ENCODE peak calls at places on chromosome 3, in six cellular contexts. K is brain microvascular endothelial cell, S is neural progenitor cell, Q is HCT116, A is IMR-90, Z is heart left ventricle. B is an unnamed sample.

GRCh38 chr3:30495172-30496124 is 111.0 kb upstream of the TGFBR2 start:
- DNase-seq in Z (no peak), K (no peak), A (no peak), S (no peak), Q (no peak), B (no peak)

GRCh38 chr3:11131371-11131770 is 22.9 kb upstream of the HRH1 start:
- DNase-seq in Q (no peak), S (no peak), A (no peak), Z (no peak), K (no peak), B (no peak)

GRCh38 chr3:133040696-133041523 is 2.7 kb downstream of the TMEM108 start:
- DNase-seq in Z (peak; percentile 68), S (peak; percentile 91), A (peak; percentile 71), K (peak; percentile 77), Q (peak; percentile 51), B (peak; percentile 78)

GRCh38 chr3:47013231-47013630 is 33.8 kb downstream of the NBEAL2 start:
- DNase-seq in S (no peak), K (no peak), Z (no peak), Q (no peak), A (no peak), B (no peak)

GRCh38 chr3:101571028-101571895 is 2.7 kb upstream of the PCNP start:
- DNase-seq in A (no peak), Z (no peak), S (no peak), Q (no peak), K (no peak), B (no peak)

GRCh38 chr3:172614340-172615274 is 91.4 kb upstream of the TNFSF10 start:
- DNase-seq in Q (no peak), K (no peak), S (no peak), Z (no peak), A (no peak), B (no peak)

GRCh38 chr3:48952510-48953118 is 34.0 kb downstream of the ARIH2 start:
- DNase-seq in K (no peak), A (no peak), S (peak; percentile 50), Z (no peak), Q (peak; percentile 41), B (peak; percentile 81)

GRCh38 chr3:120425877-120426276 is 24.9 kb downstream of the FSTL1 start:
- DNase-seq in Z (peak; percentile 40), A (peak; percentile 91), S (no peak), Q (no peak), K (peak; percentile 60), B (no peak)

GRCh38 chr3:141401584-141402475 is 33.5 kb downstream of the ZBTB38 start:
- DNase-seq in Q (no peak), K (no peak), Z (peak; percentile 61), A (no peak), S (peak; percentile 73), B (peak; percentile 87)

GRCh38 chr3:192188218-192188835 is 539.0 kb downstream of the FGF12 start:
- DNase-seq in S (peak; percentile 80), Z (peak; percentile 32), A (peak; percentile 4), K (peak; percentile 15), Q (peak; percentile 47), B (peak; percentile 52)

GRCh38 chr3:77081240-77081661 is 41.4 kb downstream of the ROBO2 start:
- DNase-seq in K (peak; percentile 35), A (peak; percentile 67), Q (no peak), Z (peak; percentile 41), S (no peak), B (no peak)

GRCh38 chr3:134357914-134358811 is 16.1 kb downstream of the AMOTL2 start:
- DNase-seq in A (peak; percentile 96), K (peak; percentile 92), S (no peak), Z (peak; percentile 42), Q (peak; percentile 52), B (peak; percentile 79)

GRCh38 chr3:188861847-188862740 is 309.7 kb upstream of the TPRG1 start:
- DNase-seq in S (no peak), A (peak; percentile 23), Z (no peak), Q (no peak), K (peak; percentile 24), B (no peak)

GRCh38 chr3:184300377-184300717 is 1.3 kb downstream of the PSMD2 start:
- DNase-seq in Q (no peak), Z (no peak), A (peak; percentile 75), S (no peak), K (peak; percentile 43), B (no peak)

GRCh38 chr3:104526901-104527401 is 839.8 kb upstream of the ALCAM start:
- DNase-seq in A (no peak), S (no peak), Q (no peak), Z (no peak), K (no peak), B (no peak)

GRCh38 chr3:48125026-48125704 is 63.1 kb downstream of the CDC25A start:
- DNase-seq in Z (no peak), A (peak; percentile 91), Q (no peak), K (peak; percentile 34), S (no peak), B (peak; percentile 39)

GRCh38 chr3:59606638-59607262 is 556.9 kb upstream of the CFAP20DC start:
- DNase-seq in S (no peak), A (no peak), Z (peak; percentile 68), K (no peak), Q (no peak), B (no peak)

GRCh38 chr3:127634653-127635052 is 5.7 kb downstream of the PODXL2 start:
- DNase-seq in K (no peak), Z (no peak), Q (no peak), A (no peak), S (no peak), B (no peak)

GRCh38 chr3:150242220-150242938 is 165.7 kb upstream of the TSC22D2 start:
- DNase-seq in K (no peak), Q (no peak), S (no peak), Z (no peak), A (peak; percentile 88), B (no peak)

GRCh38 chr3:110708166-110708565 is 363.4 kb upstream of the NECTIN3 start:
- DNase-seq in K (no peak), Q (no peak), S (no peak), A (no peak), Z (no peak), B (no peak)

GRCh38 chr3:60064210-60065178 is 1014.7 kb upstream of the CFAP20DC start:
- DNase-seq in S (no peak), Z (no peak), A (peak; percentile 61), K (peak; percentile 80), Q (no peak), B (no peak)

GRCh38 chr3:28934135-28934813 is 346.6 kb upstream of the RBMS3 start:
- DNase-seq in A (no peak), Q (no peak), Z (no peak), S (no peak), K (no peak), B (no peak)

GRCh38 chr3:46922426-46922825 is 44.9 kb downstream of the PTH1R start:
- DNase-seq in S (no peak), A (no peak), Z (no peak), Q (no peak), K (no peak), B (no peak)

GRCh38 chr3:48112813-48113212 is 75.4 kb downstream of the CDC25A start:
- DNase-seq in Z (no peak), S (no peak), Q (no peak), A (no peak), K (no peak), B (no peak)

GRCh38 chr3:189907803-189908202 is 212.9 kb downstream of the P3H2 start:
- DNase-seq in S (no peak), K (no peak), Q (no peak), A (no peak), Z (no peak), B (no peak)

GRCh38 chr3:42656680-42657610 is 3.4 kb downstream of the ZBTB47 start:
- DNase-seq in K (no peak), Z (no peak), Q (no peak), A (no peak), S (no peak), B (peak; percentile 44)

GRCh38 chr3:42655331-42655888 is 1.9 kb downstream of the ZBTB47 start:
- DNase-seq in Q (no peak), K (no peak), A (no peak), S (peak; percentile 38), Z (no peak), B (peak; percentile 68)

GRCh38 chr3:42654331-42655201 is 1.1 kb downstream of the ZBTB47 start:
- DNase-seq in Z (peak; percentile 81), Q (no peak), K (no peak), A (peak; percentile 44), S (peak; percentile 92), B (peak; percentile 96)

GRCh38 chr3:42657675-42658074 is 4.2 kb downstream of the ZBTB47 start:
- DNase-seq in S (no peak), K (no peak), Q (no peak), A (no peak), Z (no peak), B (peak; percentile 45)

GRCh38 chr3:42655980-42656679 is 2.6 kb downstream of the ZBTB47 start:
- DNase-seq in S (no peak), Z (no peak), K (peak; percentile 55), Q (no peak), A (peak; percentile 45), B (peak; percentile 69)
- H3K4me3 ChIP-seq in S (no peak overlapping the region), Z (no peak overlapping the region), K (peak overlapping the region; percentile 71), Q (no peak overlapping the region), A (no peak overlapping the region), B (no peak overlapping the region)

GRCh38 chr3:52608337-52608736 is 71.9 kb downstream of the UQCC5 start:
- DNase-seq in A (no peak), Q (no peak), S (no peak), K (no peak), Z (no peak), B (no peak)
- H3K36me3 ChIP-seq in A (peaks cover 30% of the 10 kb centered on the region), Q (peaks cover 3% of the 10 kb centered on the region), S (no peaks in the 10 kb centered on the region), K (peaks cover 25% of the 10 kb centered on the region), Z (peaks cover 100% of the 10 kb centered on the region), B (peaks cover 3% of the 10 kb centered on the region)

GRCh38 chr3:38648024-38648658 is 1.3 kb downstream of the SCN5A start:
- DNase-seq in Q (no peak), Z (no peak), S (no peak), K (no peak), A (no peak), B (no peak)

GRCh38 chr3:38646062-38646461 is 3.4 kb downstream of the SCN5A start:
- DNase-seq in Z (no peak), Q (no peak), A (no peak), K (no peak), S (no peak), B (no peak)

GRCh38 chr3:38648659-38649499 is 608 bp downstream of the SCN5A start:
- DNase-seq in K (no peak), Q (no peak), A (no peak), Z (no peak), S (no peak), B (peak; percentile 89)

GRCh38 chr3:38646630-38647029 is 2.9 kb downstream of the SCN5A start:
- DNase-seq in Z (no peak), S (peak; percentile 74), Q (no peak), A (peak; percentile 34), K (no peak), B (peak; percentile 84)

GRCh38 chr3:38647217-38647970 is 2.1 kb downstream of the SCN5A start:
- DNase-seq in A (no peak), K (no peak), Z (no peak), Q (no peak), S (no peak), B (no peak)
- H3K27me3 ChIP-seq in A (peaks cover 3% of the 10 kb centered on the region), K (peaks cover 7% of the 10 kb centered on the region), Z (peaks cover 42% of the 10 kb centered on the region), Q (no peaks in the 10 kb centered on the region), S (peaks cover 65% of the 10 kb centered on the region), B (peaks cover 38% of the 10 kb centered on the region)

GRCh38 chr3:122984007-122984406 is 43.6 kb downstream of the SEMA5B start:
- DNase-seq in Q (no peak), Z (no peak), S (peak; percentile 39), K (no peak), A (no peak), B (peak; percentile 73)
- H3K4me3 ChIP-seq in Q (no peak overlapping the region), Z (no peak overlapping the region), S (no peak overlapping the region), K (no peak overlapping the region), A (no peak overlapping the region), B (no peak overlapping the region)

GRCh38 chr3:121819236-121819635 is 15.6 kb downstream of the IQCB1 start:
- DNase-seq in Z (no peak), Q (no peak), K (no peak), A (no peak), S (no peak), B (no peak)
- H3K36me3 ChIP-seq in Z (peaks cover 32% of the 10 kb centered on the region), Q (peaks cover 38% of the 10 kb centered on the region), K (no peaks in the 10 kb centered on the region), A (peaks cover 10% of the 10 kb centered on the region), S (peaks cover 26% of the 10 kb centered on the region), B (peaks cover 1% of the 10 kb centered on the region)

B was measured in H7.